ENCODE peak calls at places on chromosome 2, in eight cellular contexts. D is DND-41; S is left ventricle myocardium inferior; K is ovary; X is heart right ventricle; I is A549; P is thoracic aorta; C is CD8-positive, alpha-beta T cell. A is an unnamed sample. For H3K4me1, the result is how much of the 10 kb centered on the place peaks cover.

GRCh38 chr2:227482638-227483340 is 10.8 kb downstream of the AGFG1 start:
- DNase-seq in D (no peak), S (no peak), K (no peak), X (no peak), I (no peak), P (no peak), C (no peak), A (no peak)

GRCh38 chr2:68103656-68104055 is 40.9 kb upstream of the C1D start:
- DNase-seq in D (no peak), S (no peak), K (no peak), X (no peak), I (no peak), P (no peak), C (no peak), A (no peak)

GRCh38 chr2:27075219-27075871 is 3.1 kb upstream of the EMILIN1 start:
- DNase-seq in D (peak), S (peak), K (peak), X (peak), I (no peak), P (no peak), C (peak), A (peak)

GRCh38 chr2:167832840-167833239 is 414.6 kb downstream of the STK39 start:
- DNase-seq in D (no peak), S (no peak), K (no peak), X (no peak), I (no peak), P (no peak), C (no peak), A (no peak)

GRCh38 chr2:62705859-62706720 is 577 bp downstream of the EHBP1 start:
- DNase-seq in D (peak), S (peak), K (peak), X (peak), I (peak), P (peak), C (no peak), A (peak)

GRCh38 chr2:7016884-7017283 is 99.7 kb downstream of the RNF144A start:
- DNase-seq in D (no peak), S (no peak), K (no peak), X (no peak), I (no peak), P (no peak), C (no peak), A (no peak)

GRCh38 chr2:212686285-212686895 is 147.8 kb upstream of the ERBB4 start:
- DNase-seq in D (peak), S (peak), K (peak), X (peak), I (peak), P (no peak), C (peak), A (peak)

GRCh38 chr2:3172265-3172935 is 205.2 kb downstream of the EIPR1 start:
- DNase-seq in D (no peak), S (no peak), K (no peak), X (no peak), I (no peak), P (no peak), C (no peak), A (no peak)

GRCh38 chr2:127016329-127016728 is 90.6 kb downstream of the BIN1 start:
- DNase-seq in D (no peak), S (no peak), K (no peak), X (peak), I (no peak), P (no peak), C (no peak), A (no peak)

GRCh38 chr2:71786291-71787107 is 333.1 kb downstream of the DYSF start:
- DNase-seq in D (no peak), S (no peak), K (no peak), X (no peak), I (no peak), P (no peak), C (peak), A (peak)

GRCh38 chr2:64124571-64124970 is 19.6 kb downstream of the PELI1 start:
- DNase-seq in D (no peak), S (no peak), K (no peak), X (no peak), I (no peak), P (no peak), C (no peak), A (no peak)
- H3K4me1 ChIP-seq in D (under half), S (under half), K (under half), X (under half), I (under half), P (under half), C (under half), A (under half)

GRCh38 chr2:170123593-170123992 is 54.4 kb upstream of the MYO3B start:
- DNase-seq in D (no peak), S (no peak), K (no peak), X (no peak), I (no peak), P (no peak), C (no peak), A (no peak)
- TF ChIP-seq CTCF in D (no peak), S (no peak), K (no peak), X (no peak), I (no peak), P (no peak), C (no peak), A (no peak)

DNA sequence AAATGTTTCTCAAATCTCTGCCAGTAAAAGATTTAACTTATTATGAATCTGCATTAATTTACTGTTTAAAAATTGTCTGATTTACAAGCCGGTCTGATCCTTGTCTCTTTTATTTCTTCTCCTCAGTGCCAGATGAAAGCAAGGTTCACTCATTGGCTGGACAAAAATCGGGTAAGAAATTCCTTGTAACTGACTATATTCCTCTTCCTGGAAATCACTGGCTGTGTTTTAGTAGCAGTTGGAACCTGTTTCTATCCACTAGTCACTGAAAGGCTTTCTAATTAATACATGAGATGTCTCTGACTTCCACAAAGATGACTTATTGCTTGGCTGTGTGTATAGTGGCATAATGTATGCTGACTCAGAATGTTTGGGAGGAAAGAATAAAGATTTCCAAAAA is 436.6 kb upstream of the NRP2 start:
- DNase-seq in D (no peak), S (no peak), K (no peak), X (no peak), I (no peak), P (no peak), C (no peak), A (no peak)
- H3K27ac ChIP-seq in D (no peak), S (peak), K (no peak), X (no peak), I (no peak), P (no peak), C (no peak), A (no peak)

DNA sequence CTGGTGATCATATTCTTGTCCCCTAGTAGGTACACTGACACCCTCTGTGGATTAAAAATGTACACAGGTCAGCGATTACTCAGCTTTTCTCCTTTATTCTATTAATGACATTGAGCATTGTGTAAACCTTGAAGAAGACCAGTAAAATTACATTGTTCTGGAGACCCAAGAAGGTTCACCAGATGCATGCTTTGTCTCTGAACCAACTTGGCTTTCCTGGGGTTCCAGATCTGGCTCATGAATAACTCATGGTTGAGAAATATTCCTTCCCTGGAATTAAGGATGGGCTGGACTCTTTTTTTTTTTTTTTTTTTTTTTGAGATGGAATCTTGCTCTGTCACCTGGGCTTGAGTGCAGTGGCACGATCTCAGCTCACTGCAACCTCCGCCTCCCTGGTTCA is 11.9 kb downstream of the LBH start:
- DNase-seq in D (no peak), S (no peak), K (no peak), X (no peak), I (no peak), P (no peak), C (no peak), A (no peak)
- H3K4me1 ChIP-seq in D (under half), S (half or more), K (under half), X (under half), I (half or more), P (under half), C (half or more), A (under half)

GRCh38 chr2:233063269-233063975 is 3.3 kb downstream of the INPP5D start:
- DNase-seq in D (no peak), S (no peak), K (no peak), X (no peak), I (peak), P (no peak), C (no peak), A (no peak)
- TF ChIP-seq CTCF in D (peak), S (peak), K (no peak), X (no peak), I (no peak), P (no peak), C (no peak), A (no peak)

DNA sequence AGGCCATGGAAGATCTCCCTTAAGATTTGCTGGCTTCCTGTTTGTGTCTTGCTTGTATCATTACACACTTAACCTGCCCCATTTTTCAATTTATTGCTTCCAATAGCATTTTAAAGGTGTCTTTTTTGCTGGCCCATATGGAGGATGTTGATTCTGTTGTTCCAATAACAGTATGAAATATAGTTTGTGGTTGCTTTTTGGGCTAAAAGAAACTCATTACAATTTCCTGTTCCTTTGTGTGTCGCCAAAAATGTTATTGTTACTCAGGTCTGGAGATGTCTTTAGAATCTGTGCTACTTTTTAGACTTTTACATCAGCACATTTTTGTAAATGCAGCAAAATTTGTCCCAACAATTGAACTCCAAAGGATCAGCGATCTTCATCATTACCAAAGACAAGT is 233.9 kb upstream of the ITGA4 start:
- DNase-seq in D (no peak), S (no peak), K (no peak), X (no peak), I (no peak), P (no peak), C (no peak), A (no peak)
- H3K27ac ChIP-seq in D (no peak), S (no peak), K (no peak), X (no peak), I (no peak), P (no peak), C (no peak), A (no peak)

GRCh38 chr2:188435115-188435514 is 143.4 kb downstream of the GULP1 start:
- DNase-seq in D (no peak), S (no peak), K (no peak), X (no peak), I (no peak), P (no peak), C (no peak), A (no peak)

GRCh38 chr2:188426121-188426520 is 134.4 kb downstream of the GULP1 start:
- DNase-seq in D (no peak), S (no peak), K (no peak), X (no peak), I (no peak), P (no peak), C (no peak), A (no peak)

GRCh38 chr2:188434018-188434417 is 142.3 kb downstream of the GULP1 start:
- DNase-seq in D (no peak), S (no peak), K (no peak), X (no peak), I (no peak), P (no peak), C (no peak), A (no peak)

GRCh38 chr2:188425266-188425665 is 133.6 kb downstream of the GULP1 start:
- DNase-seq in D (no peak), S (no peak), K (no peak), X (no peak), I (no peak), P (no peak), C (no peak), A (no peak)

GRCh38 chr2:188430705-188431104 is 139.0 kb downstream of the GULP1 start:
- DNase-seq in D (no peak), S (no peak), K (no peak), X (no peak), I (no peak), P (no peak), C (no peak), A (no peak)
- H3K4me1 ChIP-seq in D (under half), S (under half), K (under half), X (under half), I (under half), P (under half), C (under half), A (under half)

DNA sequence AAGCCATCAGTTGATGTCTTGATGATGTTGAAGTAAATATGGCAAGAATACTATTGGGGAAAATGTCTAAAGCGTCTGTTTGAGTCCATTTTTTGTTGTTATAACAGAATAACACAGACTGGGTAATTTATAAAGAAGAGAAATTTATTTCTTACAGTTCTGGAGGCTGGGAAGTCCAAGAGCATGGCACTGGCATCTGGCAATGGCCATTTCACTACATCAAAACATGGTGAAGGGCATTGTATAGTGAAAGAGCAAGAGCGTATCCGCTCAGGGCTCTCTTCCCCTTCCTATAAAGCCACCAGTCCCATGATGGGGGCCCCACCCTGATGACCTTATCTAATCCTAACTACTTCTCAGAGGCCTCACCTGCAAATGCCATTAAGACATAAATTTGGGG is 29.6 kb upstream of the MRPL19 start:
- DNase-seq in D (no peak), S (no peak), K (no peak), X (no peak), I (no peak), P (no peak), C (no peak), A (no peak)
- TF ChIP-seq CTCF in D (no peak), S (no peak), K (no peak), X (no peak), I (no peak), P (no peak), C (no peak), A (no peak)

A was measured in lung.